ENCODE peak calls at places on chromosomes 11 and 22, in four cellular contexts. J is HepG2, M is K562, H is GM12878. X is an unnamed sample.

GRCh38 chr11:33869511-33870422 is 22.1 kb downstream of the LMO2 start:
- DNase-seq in J (no peak), M (peak; percentile 75), H (no peak), X (peak; percentile 84)

GRCh38 chr11:86047275-86047991 is 21.5 kb downstream of the PICALM start:
- DNase-seq in J (no peak), M (no peak), H (no peak), X (no peak)

GRCh38 chr11:104573431-104573830 is 324.8 kb downstream of the CASP12 start:
- DNase-seq in J (no peak), M (no peak), H (no peak), X (no peak)

GRCh38 chr11:77278595-77279506 is 22.6 kb downstream of the GDPD4 start:
- DNase-seq in J (no peak), M (no peak), H (no peak), X (no peak)

GRCh38 chr22:37626144-37626543 is 13.3 kb upstream of the SH3BP1 start:
- DNase-seq in J (no peak), M (no peak), H (no peak), X (no peak)

GRCh38 chr11:122486793-122487495 is 168.6 kb upstream of the UBASH3B start:
- DNase-seq in J (no peak), M (no peak), H (no peak), X (no peak)

GRCh38 chr11:58745705-58746364 is 14.1 kb upstream of the GLYAT start:
- DNase-seq in J (no peak), M (peak; percentile 68), H (no peak), X (no peak)

GRCh38 chr22:49027122-49027670 is 800.5 kb downstream of the BRD1 start:
- DNase-seq in J (no peak), M (no peak), H (no peak), X (no peak)

GRCh38 chr11:110524227-110524626 is 94.5 kb downstream of the FDX1 start:
- DNase-seq in J (no peak), M (no peak), H (no peak), X (no peak)

GRCh38 chr11:917426-917825 is 6.8 kb upstream of the CHID1 start:
- DNase-seq in J (no peak), M (no peak), H (no peak), X (no peak)

GRCh38 chr11:90229791-90230190 is 6.9 kb upstream of the CHORDC1 start:
- DNase-seq in J (no peak), M (no peak), H (no peak), X (no peak)

GRCh38 chr22:25840162-25840561 is 98.2 kb downstream of the MYO18B start:
- DNase-seq in J (no peak), M (no peak), H (no peak), X (no peak)

GRCh38 chr11:1782026-1782696 is 18.4 kb upstream of the CTSD start:
- DNase-seq in J (no peak), M (no peak), H (no peak), X (peak; percentile 25)

GRCh38 chr11:129251067-129251466 is 58.9 kb upstream of the ARHGAP32 start:
- DNase-seq in J (no peak), M (no peak), H (no peak), X (no peak)

GRCh38 chr11:114059984-114060401 is 482 bp downstream of the ZBTB16 start:
- DNase-seq in J (no peak), M (peak; percentile 38), H (no peak), X (no peak)

GRCh38 chr11:73072935-73073481 is 69.1 kb downstream of the FCHSD2 start:
- DNase-seq in J (no peak), M (no peak), H (peak; percentile 72), X (no peak)

GRCh38 chr11:124115782-124116616 is 749 bp downstream of the VWA5A start:
- DNase-seq in J (no peak), M (no peak), H (no peak), X (peak; percentile 15)

GRCh38 chr22:27213291-27213690 is 555.9 kb downstream of the MIAT start:
- DNase-seq in J (no peak), M (no peak), H (no peak), X (no peak)
- TF ChIP-seq USF2 in J (no peak), M (no peak), H (no peak), X (no peak)

DNA sequence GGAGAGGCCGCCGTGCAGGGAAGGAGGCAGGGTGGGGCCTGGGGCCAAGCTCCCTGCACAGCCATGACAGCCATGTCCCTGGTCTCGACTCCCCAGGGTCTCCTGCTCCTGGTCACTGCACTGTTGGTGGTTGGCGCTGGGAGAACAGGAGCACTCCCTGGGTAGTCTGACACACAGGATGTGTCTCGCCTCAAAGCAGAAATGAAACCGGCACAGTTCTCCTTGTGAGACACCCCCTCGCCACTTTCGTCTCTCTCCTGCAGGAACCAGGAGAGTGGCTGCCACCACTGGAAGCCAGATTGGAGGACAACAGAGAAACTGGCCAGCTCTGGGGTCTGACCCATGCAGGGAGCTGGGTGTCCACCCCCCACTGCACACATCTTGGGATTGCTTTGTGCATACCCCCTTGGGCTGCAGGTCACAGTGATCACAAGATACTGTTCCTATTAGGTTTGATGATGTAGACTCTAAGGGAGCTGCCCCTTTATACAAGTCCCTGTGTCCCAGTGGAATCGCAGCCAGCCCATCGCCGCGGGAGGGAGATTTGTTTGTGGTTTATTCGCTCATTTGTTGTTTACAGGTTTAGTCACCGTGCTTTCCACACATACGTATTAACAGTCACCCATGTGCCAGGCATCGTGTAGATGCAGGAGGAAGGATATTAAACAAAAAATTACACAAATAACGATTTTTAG is 27.0 kb upstream of the YWHAH start:
- DNase-seq in J (no peak), M (no peak), H (peak; percentile 24), X (no peak)
- TF ChIP-seq NFIC in J (no peak), M (no peak), H (peak; percentile 43), X (no peak)

GRCh38 chr22:23414727-23415489 is 165.2 kb downstream of the IGLL1 start:
- DNase-seq in J (no peak), M (no peak), H (no peak), X (no peak)

GRCh38 chr22:23418159-23418788 is 161.8 kb downstream of the IGLL1 start:
- DNase-seq in J (no peak), M (no peak), H (no peak), X (peak; percentile 64)

GRCh38 chr22:23419931-23420330 is 160.2 kb downstream of the IGLL1 start:
- DNase-seq in J (no peak), M (no peak), H (no peak), X (no peak)

GRCh38 chr22:23415490-23415851 is 164.6 kb downstream of the IGLL1 start:
- DNase-seq in J (no peak), M (no peak), H (no peak), X (no peak)

GRCh38 chr22:23419151-23419550 is 160.9 kb downstream of the IGLL1 start:
- DNase-seq in J (no peak), M (no peak), H (no peak), X (no peak)
- TF ChIP-seq YY1 in J (no peak), M (no peak), H (no peak), X (no peak)

DNA sequence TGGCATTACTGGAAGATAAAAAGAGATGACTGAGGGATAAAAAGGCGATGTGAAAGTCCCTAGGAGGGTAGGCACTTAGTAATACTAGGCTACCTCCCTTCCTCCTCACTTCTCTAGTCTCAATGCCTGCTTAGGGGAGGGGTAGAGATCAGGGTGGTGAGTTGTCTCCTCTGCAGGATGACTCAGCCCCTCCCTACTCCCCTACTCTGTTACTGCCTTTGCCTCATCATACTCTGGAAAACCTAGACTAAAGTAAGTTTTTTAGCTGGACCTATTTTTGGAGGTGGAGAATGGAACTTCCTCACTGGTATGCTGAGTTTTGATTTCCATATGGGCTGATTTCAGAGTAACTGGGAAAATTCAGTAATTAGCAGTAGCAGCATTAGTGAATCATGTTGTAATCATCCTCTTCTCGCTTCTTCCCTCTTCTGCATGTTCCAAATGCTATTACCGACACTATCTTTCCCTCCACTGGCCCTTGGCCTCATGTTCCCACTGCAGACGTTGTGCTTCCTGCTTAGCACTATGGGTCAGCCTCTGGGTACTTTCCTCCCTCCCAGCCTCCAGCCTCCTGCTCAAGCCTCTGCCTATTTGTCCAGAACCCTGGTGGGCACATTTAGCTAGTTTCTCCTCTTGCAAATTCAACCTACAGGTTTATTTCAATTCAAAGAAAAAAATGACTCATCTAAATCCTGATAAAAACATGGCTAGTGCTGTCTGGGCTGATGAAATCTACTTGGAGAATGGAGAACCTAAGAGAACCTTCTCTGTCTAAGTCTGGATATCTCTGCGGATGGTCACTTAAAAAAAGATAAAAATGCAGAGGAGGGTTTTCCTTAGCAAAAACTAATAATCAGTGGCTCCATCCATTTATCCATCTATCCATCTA is 281.7 kb downstream of the ST3GAL4 start:
- DNase-seq in J (no peak), M (no peak), H (no peak), X (no peak)
- TF ChIP-seq USF2 in J (no peak), M (no peak), H (no peak), X (no peak)

X was measured in SK-N-SH.